ENCODE peak calls at places on chromosomes 3 and 15, in seven cellular contexts. I is tibial artery, F is heart left ventricle, W is tibial nerve, S is adrenal gland, O is right atrium auricular region, L is ovary. X is an unnamed sample. For H3K4me1, the result is how much of the 10 kb centered on the place peaks cover.

GRCh38 chr15:75008249-75009017 is 13.1 kb downstream of the SCAMP5 start:
- DNase-seq in I (no peak), F (no peak), W (no peak), S (no peak), O (no peak), L (no peak), X (no peak)

GRCh38 chr3:158456114-158456513 is 114.9 kb upstream of the MLF1 start:
- DNase-seq in I (no peak), F (no peak), W (no peak), S (no peak), O (no peak), L (no peak), X (no peak)

GRCh38 chr3:59266551-59266950 is 216.7 kb upstream of the CFAP20DC start:
- DNase-seq in I (no peak), F (no peak), W (no peak), S (no peak), O (no peak), L (no peak), X (no peak)

GRCh38 chr3:171439996-171440395 is 20.2 kb downstream of the TNIK start:
- DNase-seq in I (no peak), F (no peak), W (no peak), S (no peak), O (no peak), L (no peak), X (no peak)

GRCh38 chr3:134985841-134986520 is 190.9 kb downstream of the EPHB1 start:
- DNase-seq in I (no peak), F (no peak), W (no peak), S (no peak), O (no peak), L (no peak), X (no peak)

GRCh38 chr3:63779227-63779626 is 39.9 kb upstream of the C3orf49 start:
- DNase-seq in I (no peak), F (no peak), W (no peak), S (no peak), O (no peak), L (no peak), X (no peak)

GRCh38 chr3:150760431-150761200 is 2.4 kb downstream of the SIAH2 start:
- DNase-seq in I (no peak), F (no peak), W (no peak), S (no peak), O (no peak), L (no peak), X (no peak)

GRCh38 chr3:115990669-115991068 is 367.4 kb downstream of the GAP43 start:
- DNase-seq in I (no peak), F (no peak), W (no peak), S (no peak), O (no peak), L (no peak), X (no peak)

GRCh38 chr15:78194568-78194925 is 39.8 kb downstream of the ACSBG1 start:
- DNase-seq in I (no peak), F (peak), W (no peak), S (peak), O (no peak), L (no peak), X (no peak)

GRCh38 chr3:113839551-113839950 is 963 bp downstream of the GRAMD1C start:
- DNase-seq in I (no peak), F (no peak), W (no peak), S (no peak), O (no peak), L (no peak), X (no peak)

GRCh38 chr15:67080118-67080899 is 14.9 kb downstream of the SMAD3 start:
- DNase-seq in I (peak), F (no peak), W (no peak), S (peak), O (no peak), L (peak), X (no peak)

GRCh38 chr3:132723551-132723950 is 1.3 kb upstream of the NPHP3 start:
- DNase-seq in I (no peak), F (no peak), W (no peak), S (no peak), O (no peak), L (no peak), X (no peak)
- H3K4me3 ChIP-seq in I (peak), F (peak), W (peak), S (peak), O (no peak), L (peak), X (no peak)

DNA sequence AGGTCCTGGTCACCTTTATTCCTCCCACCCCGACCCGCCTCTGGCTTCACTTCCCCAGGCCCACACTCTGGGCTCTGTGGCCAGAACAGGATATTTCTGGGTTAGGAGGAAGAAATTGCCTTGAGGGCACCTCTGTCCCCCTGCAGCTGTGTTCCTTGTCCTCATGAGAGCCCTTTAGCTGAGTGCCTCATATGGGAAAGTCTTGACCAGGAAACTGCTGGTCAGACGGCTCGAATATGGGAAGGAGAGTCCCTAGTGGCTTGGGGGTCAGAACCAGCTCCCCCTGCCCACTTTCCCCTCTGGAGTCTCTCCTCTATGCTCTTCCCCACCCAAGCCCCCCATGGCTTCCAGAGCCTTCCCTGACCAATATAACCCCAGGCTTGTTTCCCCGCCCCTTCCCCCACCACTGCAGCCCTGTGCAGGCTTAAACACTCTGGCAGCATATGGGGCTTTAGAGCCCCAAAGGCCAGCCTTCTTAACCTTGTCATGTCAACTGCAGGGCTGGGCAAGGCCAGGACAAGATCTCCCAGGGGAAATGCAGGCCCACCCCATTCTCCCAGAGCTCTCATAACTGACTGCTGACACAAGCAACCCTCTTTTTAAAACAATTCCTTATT is 36.4 kb downstream of the SEC22C start:
- DNase-seq in I (no peak), F (no peak), W (no peak), S (no peak), O (no peak), L (no peak), X (no peak)
- TF ChIP-seq CTCF in I (no peak), F (no peak), W (no peak), S (no peak), O (no peak), L (no peak), X (no peak)

GRCh38 chr3:152375546-152375945 is 106.8 kb downstream of the MBNL1 start:
- DNase-seq in I (no peak), F (no peak), W (no peak), S (no peak), O (no peak), L (no peak), X (no peak)
- H3K4me1 ChIP-seq in I (half or more), F (half or more), W (under half), S (under half), O (half or more), L (under half), X (under half)

DNA sequence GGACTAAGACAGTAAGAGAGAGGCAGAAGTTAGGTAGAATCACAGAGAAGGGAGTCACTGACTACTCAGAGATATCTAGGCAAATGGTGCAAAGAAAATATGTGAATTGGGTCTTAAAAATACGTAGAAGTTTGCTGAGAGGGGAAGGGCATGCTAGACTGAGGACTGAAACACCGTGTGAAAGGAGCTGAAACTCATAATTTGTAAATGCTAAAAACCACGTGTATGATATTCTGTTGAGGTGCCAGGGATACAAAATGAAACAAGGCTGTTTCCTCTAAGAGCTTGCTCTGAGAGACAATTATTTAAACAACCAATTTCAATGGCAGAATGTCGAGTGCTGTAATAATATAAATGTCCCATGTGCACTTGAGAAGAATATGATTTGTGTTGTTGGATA is 47.2 kb downstream of the NCK1 start:
- DNase-seq in I (no peak), F (no peak), W (no peak), S (no peak), O (no peak), L (no peak), X (no peak)
- H3K4me3 ChIP-seq in I (no peak), F (no peak), W (no peak), S (no peak), O (no peak), L (no peak), X (no peak)

DNA sequence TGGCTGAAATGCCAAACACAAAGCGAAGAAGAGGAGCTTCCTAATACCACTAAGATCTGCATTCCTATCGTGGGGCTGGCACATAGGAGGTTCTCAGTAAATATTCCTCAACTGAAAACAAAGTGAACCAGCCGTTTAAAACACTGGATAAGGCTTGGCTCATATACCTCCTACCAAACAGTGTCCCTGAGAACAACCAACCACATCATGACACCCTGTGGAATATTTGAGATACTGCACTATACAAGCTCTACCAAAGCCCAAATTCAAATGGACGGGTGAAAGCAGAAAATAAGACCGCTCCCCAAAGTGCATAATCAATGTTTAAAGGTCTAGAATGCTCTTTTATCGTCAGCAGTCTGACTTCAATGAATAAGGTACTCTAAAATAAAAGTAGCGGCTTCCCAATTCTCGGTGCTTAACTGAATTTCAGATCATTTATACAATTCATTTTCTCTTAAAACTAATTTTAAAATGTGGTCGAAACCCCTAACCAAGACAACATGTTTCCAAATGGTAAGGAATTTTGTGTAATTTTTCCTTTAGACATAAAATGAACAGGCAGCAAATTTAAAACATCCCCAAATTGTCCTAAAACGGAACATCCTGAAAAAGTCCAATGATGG is 425.8 kb downstream of the ERC2 start:
- DNase-seq in I (no peak), F (no peak), W (no peak), S (no peak), O (no peak), L (no peak), X (no peak)
- TF ChIP-seq CTCF in I (no peak), F (peak), W (peak), S (peak), O (no peak), L (peak), X (peak)

GRCh38 chr3:146496726-146497125 is 27.4 kb upstream of the PLSCR2 start:
- DNase-seq in I (no peak), F (no peak), W (no peak), S (peak), O (no peak), L (no peak), X (no peak)
- H3K4me1 ChIP-seq in I (under half), F (under half), W (under half), S (under half), O (under half), L (under half), X (under half)